ENCODE peak calls at places on chromosomes 1 and 21, in eight cellular contexts. One of them, this sample, is unnamed.

GRCh38 chr1:34984435-34985062 is 598 bp downstream of the TMEM35B start:
- DNase-seq in AG10803: peak; percentile 49
- DNase-seq in upper lobe of right lung: peak; percentile 75
- DNase-seq in NB4: peak; percentile 51
- DNase-seq in mammary epithelial cell: peak; percentile 27
- DNase-seq in retinal pigment epithelial cell: no peak
- DNase-seq in choroid plexus epithelial cell: peak; percentile 48
- DNase-seq in pancreas: peak; percentile 18
- DNase-seq in this sample: peak; percentile 51

GRCh38 chr1:20699558-20699957 is 18.2 kb downstream of the KIF17 start:
- DNase-seq in upper lobe of right lung: no peak
- DNase-seq in NB4: no peak
- DNase-seq in retinal pigment epithelial cell: no peak
- DNase-seq in pancreas: no peak
- DNase-seq in mammary epithelial cell: no peak
- DNase-seq in AG10803: no peak
- DNase-seq in choroid plexus epithelial cell: no peak
- DNase-seq in this sample: no peak

GRCh38 chr1:93021539-93022134 is 57.4 kb upstream of the MTF2 start:
- DNase-seq in mammary epithelial cell: no peak
- DNase-seq in choroid plexus epithelial cell: peak; percentile 73
- DNase-seq in NB4: peak; percentile 64
- DNase-seq in AG10803: peak; percentile 62
- DNase-seq in pancreas: no peak
- DNase-seq in retinal pigment epithelial cell: no peak
- DNase-seq in upper lobe of right lung: no peak
- DNase-seq in this sample: peak; percentile 71

GRCh38 chr1:209873067-209873810 is 45.5 kb downstream of the UTP25 start:
- DNase-seq in upper lobe of right lung: no peak
- DNase-seq in choroid plexus epithelial cell: peak; percentile 93
- DNase-seq in mammary epithelial cell: peak; percentile 93
- DNase-seq in NB4: no peak
- DNase-seq in retinal pigment epithelial cell: no peak
- DNase-seq in AG10803: no peak
- DNase-seq in pancreas: no peak
- DNase-seq in this sample: peak; percentile 94

GRCh38 chr1:4483031-4483625 is 171.3 kb upstream of the AJAP1 start:
- DNase-seq in pancreas: no peak
- DNase-seq in retinal pigment epithelial cell: no peak
- DNase-seq in upper lobe of right lung: no peak
- DNase-seq in AG10803: no peak
- DNase-seq in mammary epithelial cell: no peak
- DNase-seq in choroid plexus epithelial cell: no peak
- DNase-seq in NB4: no peak
- DNase-seq in this sample: no peak

GRCh38 chr21:35566874-35567273 is 493.5 kb downstream of the SETD4 start:
- DNase-seq in choroid plexus epithelial cell: no peak
- DNase-seq in upper lobe of right lung: no peak
- DNase-seq in retinal pigment epithelial cell: no peak
- DNase-seq in NB4: no peak
- DNase-seq in pancreas: no peak
- DNase-seq in AG10803: no peak
- DNase-seq in mammary epithelial cell: no peak
- DNase-seq in this sample: no peak

GRCh38 chr1:193335797-193336428 is 149.5 kb upstream of the B3GALT2 start:
- DNase-seq in NB4: no peak
- DNase-seq in pancreas: no peak
- DNase-seq in retinal pigment epithelial cell: no peak
- DNase-seq in choroid plexus epithelial cell: peak; percentile 84
- DNase-seq in mammary epithelial cell: no peak
- DNase-seq in AG10803: peak; percentile 98
- DNase-seq in upper lobe of right lung: no peak
- DNase-seq in this sample: peak; percentile 65

GRCh38 chr1:10958614-10959013 is 53.8 kb upstream of the TARDBP start:
- DNase-seq in choroid plexus epithelial cell: no peak
- DNase-seq in AG10803: no peak
- DNase-seq in retinal pigment epithelial cell: no peak
- DNase-seq in NB4: no peak
- DNase-seq in upper lobe of right lung: no peak
- DNase-seq in mammary epithelial cell: no peak
- DNase-seq in pancreas: no peak
- DNase-seq in this sample: no peak

GRCh38 chr1:219699870-219700269 is 87.0 kb upstream of the ZC3H11B start:
- DNase-seq in upper lobe of right lung: no peak
- DNase-seq in mammary epithelial cell: peak; percentile 40
- DNase-seq in choroid plexus epithelial cell: peak; percentile 93
- DNase-seq in NB4: no peak
- DNase-seq in AG10803: no peak
- DNase-seq in retinal pigment epithelial cell: peak; percentile 14
- DNase-seq in pancreas: no peak
- DNase-seq in this sample: peak; percentile 91

GRCh38 chr1:43858324-43858723 is 75.3 kb upstream of the ARTN start:
- DNase-seq in pancreas: no peak
- DNase-seq in upper lobe of right lung: peak; percentile 77
- DNase-seq in mammary epithelial cell: peak; percentile 99
- DNase-seq in NB4: no peak
- DNase-seq in AG10803: peak; percentile 98
- DNase-seq in choroid plexus epithelial cell: peak; percentile 100
- DNase-seq in retinal pigment epithelial cell: peak; percentile 90
- DNase-seq in this sample: peak; percentile 94

GRCh38 chr1:187445066-187445465 is 616.3 kb downstream of the PLA2G4A start:
- DNase-seq in AG10803: no peak
- DNase-seq in choroid plexus epithelial cell: no peak
- DNase-seq in pancreas: no peak
- DNase-seq in NB4: no peak
- DNase-seq in upper lobe of right lung: no peak
- DNase-seq in mammary epithelial cell: no peak
- DNase-seq in retinal pigment epithelial cell: no peak
- DNase-seq in this sample: no peak

GRCh38 chr1:151176514-151177045 is 799 bp upstream of the TMOD4 start:
- DNase-seq in AG10803: no peak
- DNase-seq in mammary epithelial cell: no peak
- DNase-seq in retinal pigment epithelial cell: no peak
- DNase-seq in pancreas: no peak
- DNase-seq in NB4: no peak
- DNase-seq in upper lobe of right lung: no peak
- DNase-seq in choroid plexus epithelial cell: no peak
- DNase-seq in this sample: no peak

GRCh38 chr1:22314676-22315075 is 137.0 kb upstream of the ZBTB40 start:
- DNase-seq in NB4: no peak
- DNase-seq in AG10803: no peak
- DNase-seq in mammary epithelial cell: no peak
- DNase-seq in choroid plexus epithelial cell: no peak
- DNase-seq in pancreas: no peak
- DNase-seq in upper lobe of right lung: no peak
- DNase-seq in retinal pigment epithelial cell: no peak
- DNase-seq in this sample: no peak

GRCh38 chr1:33081554-33082305 is 777 bp downstream of the AZIN2 start:
- DNase-seq in upper lobe of right lung: no peak
- DNase-seq in AG10803: no peak
- DNase-seq in NB4: no peak
- DNase-seq in pancreas: no peak
- DNase-seq in mammary epithelial cell: no peak
- DNase-seq in choroid plexus epithelial cell: no peak
- DNase-seq in retinal pigment epithelial cell: no peak
- DNase-seq in this sample: no peak

GRCh38 chr1:107230121-107230520 is 89.3 kb downstream of the NTNG1 start:
- DNase-seq in upper lobe of right lung: no peak
- DNase-seq in AG10803: no peak
- DNase-seq in choroid plexus epithelial cell: no peak
- DNase-seq in NB4: no peak
- DNase-seq in retinal pigment epithelial cell: no peak
- DNase-seq in pancreas: no peak
- DNase-seq in mammary epithelial cell: no peak
- DNase-seq in this sample: no peak

GRCh38 chr1:77709727-77710126 is 27.3 kb upstream of the ZZZ3 start:
- DNase-seq in retinal pigment epithelial cell: no peak
- DNase-seq in upper lobe of right lung: no peak
- DNase-seq in pancreas: no peak
- DNase-seq in mammary epithelial cell: no peak
- DNase-seq in NB4: no peak
- DNase-seq in AG10803: no peak
- DNase-seq in choroid plexus epithelial cell: no peak
- DNase-seq in this sample: no peak

GRCh38 chr1:222817529-222817928 is 2.7 kb downstream of the DISP1 start:
- DNase-seq in pancreas: no peak
- DNase-seq in retinal pigment epithelial cell: peak; percentile 71
- DNase-seq in AG10803: peak; percentile 70
- DNase-seq in choroid plexus epithelial cell: peak; percentile 78
- DNase-seq in mammary epithelial cell: peak; percentile 94
- DNase-seq in NB4: peak; percentile 8
- DNase-seq in upper lobe of right lung: no peak
- DNase-seq in this sample: peak; percentile 71

GRCh38 chr1:22500476-22500875 is 48.8 kb downstream of the ZBTB40 start:
- DNase-seq in pancreas: peak; percentile 57
- DNase-seq in choroid plexus epithelial cell: peak; percentile 70
- DNase-seq in upper lobe of right lung: peak; percentile 72
- DNase-seq in AG10803: peak; percentile 59
- DNase-seq in NB4: no peak
- DNase-seq in retinal pigment epithelial cell: peak; percentile 91
- DNase-seq in mammary epithelial cell: peak; percentile 67
- DNase-seq in this sample: peak; percentile 65

GRCh38 chr1:107682467-107682866 is 282.5 kb downstream of the VAV3 start:
- DNase-seq in pancreas: no peak
- DNase-seq in choroid plexus epithelial cell: no peak
- DNase-seq in NB4: no peak
- DNase-seq in upper lobe of right lung: no peak
- DNase-seq in mammary epithelial cell: peak; percentile 73
- DNase-seq in AG10803: peak; percentile 30
- DNase-seq in retinal pigment epithelial cell: no peak
- DNase-seq in this sample: no peak

GRCh38 chr1:224329842-224330753 is at the start of gene NVL:
- DNase-seq in NB4: peak; percentile 93
- DNase-seq in retinal pigment epithelial cell: peak; percentile 71
- DNase-seq in mammary epithelial cell: peak; percentile 89
- DNase-seq in upper lobe of right lung: peak; percentile 92
- DNase-seq in choroid plexus epithelial cell: peak; percentile 92
- DNase-seq in pancreas: peak; percentile 82
- DNase-seq in AG10803: peak; percentile 85
- DNase-seq in this sample: peak; percentile 91

GRCh38 chr1:224333309-224333926 is 3.4 kb upstream of the NVL start:
- DNase-seq in retinal pigment epithelial cell: no peak
- DNase-seq in pancreas: no peak
- DNase-seq in choroid plexus epithelial cell: peak; percentile 79
- DNase-seq in upper lobe of right lung: no peak
- DNase-seq in AG10803: peak; percentile 63
- DNase-seq in NB4: peak; percentile 80
- DNase-seq in mammary epithelial cell: peak; percentile 60
- DNase-seq in this sample: peak; percentile 74

GRCh38 chr1:224331326-224331725 is 1.4 kb upstream of the NVL start:
- DNase-seq in choroid plexus epithelial cell: no peak
- DNase-seq in retinal pigment epithelial cell: no peak
- DNase-seq in upper lobe of right lung: no peak
- DNase-seq in mammary epithelial cell: no peak
- DNase-seq in AG10803: no peak
- DNase-seq in NB4: no peak
- DNase-seq in pancreas: no peak
- DNase-seq in this sample: no peak

GRCh38 chr1:224331824-224332223 is 1.9 kb upstream of the NVL start:
- DNase-seq in choroid plexus epithelial cell: no peak
- DNase-seq in NB4: no peak
- DNase-seq in AG10803: no peak
- DNase-seq in mammary epithelial cell: no peak
- DNase-seq in retinal pigment epithelial cell: no peak
- DNase-seq in upper lobe of right lung: no peak
- DNase-seq in pancreas: no peak
- DNase-seq in this sample: no peak

GRCh38 chr1:224333939-224334701 is 4.1 kb upstream of the NVL start:
- DNase-seq in NB4: peak; percentile 44
- DNase-seq in mammary epithelial cell: peak; percentile 37
- DNase-seq in retinal pigment epithelial cell: no peak
- DNase-seq in pancreas: no peak
- DNase-seq in AG10803: peak; percentile 56
- DNase-seq in choroid plexus epithelial cell: no peak
- DNase-seq in upper lobe of right lung: no peak
- DNase-seq in this sample: peak; percentile 32
- H3K4me3 ChIP-seq in NB4: no peak overlapping the region
- H3K4me3 ChIP-seq in mammary epithelial cell: no peak overlapping the region
- H3K4me3 ChIP-seq in retinal pigment epithelial cell: no peak overlapping the region
- H3K4me3 ChIP-seq in pancreas: no peak overlapping the region
- H3K4me3 ChIP-seq in AG10803: no peak overlapping the region
- H3K4me3 ChIP-seq in choroid plexus epithelial cell: no peak overlapping the region
- H3K4me3 ChIP-seq in upper lobe of right lung: no peak overlapping the region
- H3K4me3 ChIP-seq in this sample: no peak overlapping the region

GRCh38 chr1:163104405-163105099 is 35.4 kb downstream of the RGS4 start:
- DNase-seq in retinal pigment epithelial cell: no peak
- DNase-seq in choroid plexus epithelial cell: no peak
- DNase-seq in upper lobe of right lung: no peak
- DNase-seq in pancreas: no peak
- DNase-seq in AG10803: no peak
- DNase-seq in mammary epithelial cell: no peak
- DNase-seq in NB4: no peak
- DNase-seq in this sample: peak; percentile 32
- H3K4me3 ChIP-seq in retinal pigment epithelial cell: no peak overlapping the region
- H3K4me3 ChIP-seq in choroid plexus epithelial cell: no peak overlapping the region
- H3K4me3 ChIP-seq in upper lobe of right lung: no peak overlapping the region
- H3K4me3 ChIP-seq in pancreas: no peak overlapping the region
- H3K4me3 ChIP-seq in AG10803: no peak overlapping the region
- H3K4me3 ChIP-seq in mammary epithelial cell: no peak overlapping the region
- H3K4me3 ChIP-seq in NB4: no peak overlapping the region
- H3K4me3 ChIP-seq in this sample: no peak overlapping the region

GRCh38 chr21:45365608-45366241 is 39.2 kb upstream of the COL18A1 start:
- DNase-seq in mammary epithelial cell: no peak
- DNase-seq in pancreas: peak; percentile 43
- DNase-seq in retinal pigment epithelial cell: peak; percentile 93
- DNase-seq in upper lobe of right lung: no peak
- DNase-seq in NB4: no peak
- DNase-seq in choroid plexus epithelial cell: peak; percentile 75
- DNase-seq in AG10803: peak; percentile 70
- DNase-seq in this sample: peak; percentile 77

GRCh38 chr21:45365186-45365607 is 39.8 kb upstream of the COL18A1 start:
- DNase-seq in upper lobe of right lung: no peak
- DNase-seq in retinal pigment epithelial cell: no peak
- DNase-seq in mammary epithelial cell: no peak
- DNase-seq in choroid plexus epithelial cell: no peak
- DNase-seq in AG10803: no peak
- DNase-seq in pancreas: no peak
- DNase-seq in NB4: no peak
- DNase-seq in this sample: no peak

GRCh38 chr21:45363921-45364463 is 41.0 kb upstream of the COL18A1 start:
- DNase-seq in AG10803: peak; percentile 99
- DNase-seq in pancreas: peak; percentile 51
- DNase-seq in retinal pigment epithelial cell: peak; percentile 95
- DNase-seq in mammary epithelial cell: peak; percentile 96
- DNase-seq in NB4: peak; percentile 67
- DNase-seq in choroid plexus epithelial cell: peak; percentile 97
- DNase-seq in upper lobe of right lung: no peak
- DNase-seq in this sample: peak; percentile 99

GRCh38 chr21:45366476-45366875 is 38.5 kb upstream of the COL18A1 start:
- DNase-seq in upper lobe of right lung: no peak
- DNase-seq in choroid plexus epithelial cell: no peak
- DNase-seq in AG10803: no peak
- DNase-seq in retinal pigment epithelial cell: no peak
- DNase-seq in mammary epithelial cell: no peak
- DNase-seq in NB4: no peak
- DNase-seq in pancreas: no peak
- DNase-seq in this sample: no peak

GRCh38 chr21:45364464-45365185 is 40.3 kb upstream of the COL18A1 start:
- DNase-seq in AG10803: peak; percentile 67
- DNase-seq in choroid plexus epithelial cell: peak; percentile 61
- DNase-seq in upper lobe of right lung: no peak
- DNase-seq in NB4: no peak
- DNase-seq in mammary epithelial cell: peak; percentile 12
- DNase-seq in pancreas: no peak
- DNase-seq in retinal pigment epithelial cell: no peak
- DNase-seq in this sample: peak; percentile 84
- H3K4me3 ChIP-seq in AG10803: peak overlapping the region; percentile 36
- H3K4me3 ChIP-seq in choroid plexus epithelial cell: no peak overlapping the region
- H3K4me3 ChIP-seq in upper lobe of right lung: no peak overlapping the region
- H3K4me3 ChIP-seq in NB4: no peak overlapping the region
- H3K4me3 ChIP-seq in mammary epithelial cell: no peak overlapping the region
- H3K4me3 ChIP-seq in pancreas: no peak overlapping the region
- H3K4me3 ChIP-seq in retinal pigment epithelial cell: no peak overlapping the region
- H3K4me3 ChIP-seq in this sample: peak overlapping the region; percentile 13

GRCh38 chr1:1058921-1059493 is 15.1 kb downstream of the RNF223 start:
- DNase-seq in mammary epithelial cell: peak; percentile 58
- DNase-seq in retinal pigment epithelial cell: no peak
- DNase-seq in choroid plexus epithelial cell: no peak
- DNase-seq in upper lobe of right lung: no peak
- DNase-seq in AG10803: no peak
- DNase-seq in pancreas: no peak
- DNase-seq in NB4: no peak
- DNase-seq in this sample: no peak
- H3K4me3 ChIP-seq in mammary epithelial cell: peak overlapping the region; percentile 46
- H3K4me3 ChIP-seq in retinal pigment epithelial cell: peak overlapping the region; percentile 53
- H3K4me3 ChIP-seq in choroid plexus epithelial cell: peak overlapping the region; percentile 54
- H3K4me3 ChIP-seq in upper lobe of right lung: peak overlapping the region; percentile 52
- H3K4me3 ChIP-seq in AG10803: peak overlapping the region; percentile 50
- H3K4me3 ChIP-seq in pancreas: peak overlapping the region; percentile 69
- H3K4me3 ChIP-seq in NB4: no peak overlapping the region
- H3K4me3 ChIP-seq in this sample: peak overlapping the region; percentile 53